ENCODE peak calls at places on chromosomes 16 and 17, in nine cellular contexts. F is tibial artery; E is A549; V is ovary; U is stimulated activated CD8-positive, alpha-beta memory T cell treated with anti-CD3 and anti-CD28 coated beads, Interleukin-4, amount 100 ng/mL, for 24 hours; W is DMS 273 treated with DMSO at 0.1 percent for 48 hours; M is activated CD8-positive, alpha-beta memory T cell treated with anti-CD3 and anti-CD28 coated beads for 24 hours; L is WERI-Rb-1; N is NCI-H524. G is an unnamed sample.

GRCh38 chr17:65456368-65457151 is 104.9 kb downstream of the AXIN2 start:
- DNase-seq in M (no peak), L (no peak), V (no peak), E (no peak), F (no peak), U (no peak), W (no peak), N (no peak), G (no peak)

GRCh38 chr17:15957206-15957605 is 12.3 kb downstream of the ADORA2B start:
- DNase-seq in W (no peak), U (no peak), F (no peak), V (no peak), L (no peak), N (no peak), E (no peak), M (no peak), G (peak)

GRCh38 chr16:59573528-59574271 is 839.6 kb upstream of the GOT2 start:
- DNase-seq in F (no peak), W (no peak), N (no peak), L (no peak), E (peak), V (no peak), M (no peak), U (no peak), G (no peak)

GRCh38 chr16:11174141-11174540 is 81.9 kb downstream of the SOCS1 start:
- DNase-seq in F (no peak), L (no peak), E (no peak), U (no peak), V (no peak), M (no peak), N (no peak), W (no peak), G (no peak)

GRCh38 chr16:84650062-84650991 is 2.0 kb downstream of the KLHL36 start:
- DNase-seq in V (no peak), F (no peak), E (peak), U (no peak), W (no peak), L (no peak), M (no peak), N (no peak), G (no peak)

GRCh38 chr17:78214706-78215061 is 631 bp downstream of the BIRC5 start:
- DNase-seq in M (no peak), E (no peak), N (no peak), V (no peak), W (no peak), U (no peak), L (no peak), F (no peak), G (no peak)

GRCh38 chr16:31182391-31182790 is 2.5 kb downstream of the FUS start:
- DNase-seq in N (no peak), U (no peak), L (no peak), M (no peak), F (no peak), E (no peak), V (no peak), W (no peak), G (no peak)

GRCh38 chr17:11996722-11997146 is 541 bp downstream of the ZNF18 start:
- DNase-seq in N (peak), F (no peak), V (no peak), E (peak), U (no peak), L (peak), W (peak), M (no peak), G (no peak)

GRCh38 chr17:7916799-7917198 is 710 bp upstream of the RNF227 start:
- DNase-seq in L (no peak), F (no peak), N (no peak), M (no peak), E (no peak), V (no peak), U (no peak), W (no peak), G (peak)

GRCh38 chr17:66481259-66481658 is 178.8 kb downstream of the PRKCA start:
- DNase-seq in F (no peak), N (no peak), U (no peak), L (no peak), M (no peak), W (no peak), E (no peak), V (no peak), G (no peak)

GRCh38 chr17:15492186-15492585 is 24.8 kb upstream of the CDRT4 start:
- DNase-seq in U (no peak), M (no peak), V (no peak), F (no peak), N (no peak), E (no peak), L (no peak), W (no peak), G (no peak)

GRCh38 chr16:89331371-89332109 is 114.0 kb downstream of the ZNF778 start:
- DNase-seq in L (no peak), V (no peak), M (no peak), W (no peak), U (no peak), E (no peak), N (no peak), F (no peak), G (no peak)

GRCh38 chr16:52747196-52747595 is 200.3 kb upstream of the TOX3 start:
- DNase-seq in L (no peak), N (no peak), E (no peak), V (no peak), M (no peak), F (no peak), W (no peak), U (no peak), G (no peak)

GRCh38 chr16:12318661-12319463 is 342.3 kb downstream of the SNX29 start:
- DNase-seq in W (no peak), N (no peak), V (no peak), U (no peak), M (no peak), E (no peak), F (no peak), L (no peak), G (peak)

GRCh38 chr17:7440823-7441174 is 1.5 kb downstream of the FGF11 start:
- DNase-seq in U (no peak), L (peak), M (peak), F (no peak), W (peak), V (no peak), N (peak), E (no peak), G (peak)

GRCh38 chr17:57213180-57213825 is 43.0 kb upstream of the MSI2 start:
- DNase-seq in L (no peak), U (no peak), V (no peak), M (no peak), E (no peak), W (no peak), N (no peak), F (no peak), G (no peak)

GRCh38 chr16:67198238-67198734 is 645 bp upstream of the ELMO3 start:
- DNase-seq in N (peak), W (peak), L (no peak), F (no peak), U (no peak), M (no peak), E (peak), V (no peak), G (peak)

GRCh38 chr17:75876938-75877751 is 1.2 kb downstream of the TRIM47 start:
- DNase-seq in E (peak), N (peak), F (peak), U (no peak), M (peak), V (peak), L (peak), W (peak), G (peak)

GRCh38 chr16:28984619-28985135 is at the start of gene LAT:
- DNase-seq in N (no peak), M (peak), F (no peak), W (no peak), L (no peak), U (peak), V (no peak), E (peak), G (no peak)

GRCh38 chr17:5587431-5588032 is 3.2 kb upstream of the NLRP1 start:
- DNase-seq in V (no peak), N (peak), U (no peak), M (peak), E (peak), L (peak), F (no peak), W (peak), G (peak)

GRCh38 chr17:64063766-64064224 is 43.4 kb upstream of the ICAM2 start:
- DNase-seq in L (peak), F (peak), V (no peak), U (peak), E (peak), W (no peak), M (peak), N (peak), G (peak)

GRCh38 chr17:27158390-27158789 is 135.5 kb upstream of the WSB1 start:
- DNase-seq in E (no peak), U (no peak), L (no peak), V (no peak), W (no peak), N (no peak), M (peak), F (no peak), G (no peak)

GRCh38 chr17:28047806-28048205 is 5.3 kb downstream of the NLK start:
- DNase-seq in E (no peak), W (no peak), M (no peak), F (no peak), L (no peak), V (no peak), U (no peak), N (no peak), G (peak)

GRCh38 chr17:260031-260791 is 78.8 kb upstream of the DOC2B start:
- DNase-seq in E (no peak), W (no peak), M (no peak), N (no peak), L (peak), V (no peak), U (no peak), F (no peak), G (peak)

GRCh38 chr16:78396673-78397072 is 297.2 kb downstream of the WWOX start:
- DNase-seq in L (no peak), F (no peak), U (no peak), N (no peak), W (no peak), E (no peak), M (no peak), V (no peak), G (no peak)

G was measured in endodermal cell.